ENCODE peak calls at places on chromosomes 12 and 14, in four cellular contexts. C, M, Q and H are unnamed samples.

GRCh38 chr14:85276829-85277228 is 253.1 kb upstream of the FLRT2 start:
- DNase-seq in C (no peak), M (no peak), Q (no peak), H (no peak)

GRCh38 chr14:29857545-29857944 is 70.1 kb downstream of the PRKD1 start:
- DNase-seq in C (peak), M (no peak), Q (no peak), H (peak)

GRCh38 chr12:54891717-54892478 is 37.6 kb downstream of the MUCL1 start:
- DNase-seq in C (no peak), M (no peak), Q (no peak), H (no peak)

GRCh38 chr12:43762596-43762995 is 3.8 kb downstream of the IRAK4 start:
- DNase-seq in C (no peak), M (no peak), Q (no peak), H (no peak)

GRCh38 chr12:124720687-124721500 is 142.8 kb downstream of the SCARB1 start:
- DNase-seq in C (no peak), M (no peak), Q (no peak), H (no peak)

GRCh38 chr12:23133471-23133870 is 508.5 kb downstream of the ETNK1 start:
- DNase-seq in C (no peak), M (no peak), Q (no peak), H (no peak)

GRCh38 chr14:102195446-102195845 is 55.7 kb downstream of the WDR20 start:
- DNase-seq in C (no peak), M (no peak), Q (no peak), H (no peak)

GRCh38 chr12:51270847-51271518 is 768 bp upstream of the SMAGP start:
- DNase-seq in C (no peak), M (no peak), Q (no peak), H (no peak)

GRCh38 chr12:52534482-52534881 is 14.3 kb upstream of the KRT5 start:
- DNase-seq in C (no peak), M (no peak), Q (no peak), H (no peak)

GRCh38 chr12:94795520-94795919 is 145.2 kb upstream of the TMCC3 start:
- DNase-seq in C (no peak), M (no peak), Q (no peak), H (no peak)

GRCh38 chr14:41609704-41610183 is 3.1 kb downstream of the LRFN5 start:
- DNase-seq in C (no peak), M (peak), Q (no peak), H (no peak)

GRCh38 chr12:94173660-94174265 is 25.4 kb downstream of the PLXNC1 start:
- DNase-seq in C (no peak), M (no peak), Q (no peak), H (peak)

GRCh38 chr14:104075530-104076151 is 9.9 kb upstream of the ASPG start:
- DNase-seq in C (no peak), M (no peak), Q (peak), H (no peak)

GRCh38 chr14:53285064-53285463 is 131.9 kb upstream of the DDHD1 start:
- DNase-seq in C (no peak), M (no peak), Q (no peak), H (no peak)

GRCh38 chr12:30756074-30756473 is 1.3 kb upstream of the CAPRIN2 start:
- DNase-seq in C (no peak), M (no peak), Q (no peak), H (no peak)

GRCh38 chr14:32078030-32078793 is 1.1 kb downstream of the ARHGAP5 start:
- DNase-seq in C (no peak), M (peak), Q (no peak), H (no peak)